ENCODE peak calls at places on chromosomes 1 and 21, in four cellular contexts. D is K562, L is HepG2, V is H1. W is an unnamed sample. For H3K9me3, the result is how much of the 10 kb centered on the place peaks cover.

GRCh38 chr1:15691434-15692032 is 7.4 kb downstream of the PLEKHM2 start:
- DNase-seq in D (peak), L (no peak), V (no peak), W (no peak)

GRCh38 chr1:244077473-244078220 is 26.6 kb downstream of the ZBTB18 start:
- DNase-seq in D (no peak), L (no peak), V (peak), W (no peak)

GRCh38 chr1:114352797-114353196 is 158.2 kb downstream of the TRIM33 start:
- DNase-seq in D (no peak), L (no peak), V (peak), W (no peak)

GRCh38 chr1:65339866-65340483 is 30.6 kb downstream of the DNAJC6 start:
- DNase-seq in D (peak), L (peak), V (no peak), W (no peak)

GRCh38 chr1:185045793-185046441 is 559 bp downstream of the RNF2 start:
- DNase-seq in D (peak), L (no peak), V (peak), W (peak)

GRCh38 chr1:85569122-85569521 is 11.4 kb upstream of the CCN1 start:
- DNase-seq in D (no peak), L (no peak), V (no peak), W (no peak)

GRCh38 chr21:32238063-32238462 is 40.8 kb downstream of the MIS18A start:
- DNase-seq in D (no peak), L (no peak), V (no peak), W (no peak)

GRCh38 chr1:217907504-217907903 is 276.4 kb downstream of the SPATA17 start:
- DNase-seq in D (no peak), L (no peak), V (no peak), W (peak)

GRCh38 chr1:222171005-222171404 is 376.9 kb downstream of the HHIPL2 start:
- DNase-seq in D (no peak), L (peak), V (peak), W (peak)

GRCh38 chr1:166692354-166692753 is 146.9 kb upstream of the POGK start:
- DNase-seq in D (no peak), L (no peak), V (no peak), W (no peak)

GRCh38 chr1:178379807-178380206 is 117.0 kb downstream of the CLEC20A start:
- DNase-seq in D (peak), L (no peak), V (peak), W (peak)

GRCh38 chr1:159892944-159893343 is 7.0 kb downstream of the CFAP45 start:
- DNase-seq in D (no peak), L (no peak), V (no peak), W (peak)

GRCh38 chr1:111730282-111730681 is 8.9 kb downstream of the INKA2 start:
- DNase-seq in D (no peak), L (no peak), V (no peak), W (no peak)

GRCh38 chr1:108896160-108897150 is 19.7 kb downstream of the GPSM2 start:
- DNase-seq in D (no peak), L (no peak), V (no peak), W (no peak)

GRCh38 chr21:43916691-43917514 is 51.9 kb downstream of the AGPAT3 start:
- DNase-seq in D (peak), L (no peak), V (peak), W (no peak)

GRCh38 chr1:119375366-119375765 is 6.8 kb downstream of the HAO2 start:
- DNase-seq in D (no peak), L (no peak), V (no peak), W (no peak)
- H3K9me3 ChIP-seq in D (under half), L (under half), V (under half), W (under half)

GRCh38 chr1:88503656-88504055 is 180.4 kb upstream of the PKN2 start:
- DNase-seq in D (no peak), L (no peak), V (no peak), W (no peak)

GRCh38 chr1:88514544-88514943 is 169.5 kb upstream of the PKN2 start:
- DNase-seq in D (no peak), L (no peak), V (no peak), W (no peak)

GRCh38 chr1:88504601-88505000 is 179.5 kb upstream of the PKN2 start:
- DNase-seq in D (no peak), L (no peak), V (no peak), W (no peak)

GRCh38 chr1:88509369-88509768 is 174.7 kb upstream of the PKN2 start:
- DNase-seq in D (no peak), L (no peak), V (no peak), W (no peak)
- TF ChIP-seq HDAC2 in D (no peak), L (no peak), V (no peak), W (no peak)

GRCh38 chr1:53295746-53296722 is 31.8 kb downstream of the LRP8 start:
- DNase-seq in D (no peak), L (no peak), V (no peak), W (no peak)
- TF ChIP-seq MAFK in D (no peak), L (no peak), V (no peak), W (no peak)

GRCh38 chr21:10639123-10639522 is 117.7 kb downstream of the TPTE start:
- DNase-seq in D (no peak), L (no peak), V (no peak), W (no peak)

GRCh38 chr21:10641107-10641506 is 119.7 kb downstream of the TPTE start:
- DNase-seq in D (no peak), L (no peak), V (no peak), W (no peak)

DNA sequence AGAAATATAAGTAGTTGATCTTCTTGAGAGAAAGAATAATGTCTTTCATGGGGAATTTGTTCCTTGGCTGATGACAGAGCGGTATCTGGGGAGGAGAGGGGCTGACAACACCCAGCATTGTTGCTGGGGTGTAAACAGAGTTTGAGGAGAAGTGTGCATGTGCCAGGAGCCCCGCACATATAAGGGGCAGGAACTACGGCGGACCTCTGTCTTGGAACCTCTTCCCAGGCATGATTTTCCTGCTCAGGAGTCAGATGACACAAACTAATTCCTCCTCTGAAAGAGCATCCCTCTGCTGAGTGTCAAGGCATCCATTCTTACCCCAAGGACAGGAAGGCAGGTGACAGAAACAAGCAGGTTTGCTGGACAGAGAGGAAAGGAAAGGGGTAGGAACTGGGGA is 119.1 kb downstream of the TPTE start:
- DNase-seq in D (no peak), L (no peak), V (no peak), W (no peak)
- H3K9me3 ChIP-seq in D (under half), L (half or more), V (half or more), W (under half)

GRCh38 chr1:117013310-117013850 is 11.8 kb downstream of the CD101 start:
- DNase-seq in D (no peak), L (no peak), V (no peak), W (no peak)
- TF ChIP-seq HDAC2 in D (no peak), L (no peak), V (no peak), W (no peak)

DNA sequence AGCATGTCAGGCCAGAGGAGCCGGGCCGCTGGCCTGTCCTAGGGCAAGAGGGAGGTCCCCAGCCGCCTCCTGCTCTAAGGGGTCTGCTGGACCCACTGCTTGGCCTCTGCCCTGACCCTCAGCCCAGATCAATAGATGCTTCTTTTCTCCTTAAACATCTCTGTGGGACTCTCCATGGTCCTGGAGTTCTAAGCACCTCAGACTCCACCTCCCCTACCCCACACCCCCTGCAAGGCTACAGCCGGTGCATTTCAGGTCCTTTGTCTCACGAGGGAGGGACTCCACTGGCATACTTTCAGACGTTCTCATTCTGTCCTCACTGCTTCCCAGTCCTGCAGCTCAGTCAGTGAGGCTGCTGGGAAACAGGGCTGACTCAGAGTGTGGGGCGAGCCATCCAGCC is 11.0 kb downstream of the CNTN2 start:
- DNase-seq in D (no peak), L (no peak), V (no peak), W (no peak)
- TF ChIP-seq MAFK in D (no peak), L (no peak), V (no peak), W (no peak)

GRCh38 chr1:44585315-44585920 is 88.9 kb downstream of the TMEM53 start:
- DNase-seq in D (no peak), L (no peak), V (no peak), W (no peak)

GRCh38 chr1:44590475-44590874 is 83.8 kb downstream of the TMEM53 start:
- DNase-seq in D (no peak), L (no peak), V (no peak), W (no peak)

GRCh38 chr1:44588551-44588950 is 85.7 kb downstream of the TMEM53 start:
- DNase-seq in D (no peak), L (no peak), V (no peak), W (no peak)

GRCh38 chr1:44584167-44584566 is 90.1 kb downstream of the TMEM53 start:
- DNase-seq in D (no peak), L (no peak), V (no peak), W (no peak)

DNA sequence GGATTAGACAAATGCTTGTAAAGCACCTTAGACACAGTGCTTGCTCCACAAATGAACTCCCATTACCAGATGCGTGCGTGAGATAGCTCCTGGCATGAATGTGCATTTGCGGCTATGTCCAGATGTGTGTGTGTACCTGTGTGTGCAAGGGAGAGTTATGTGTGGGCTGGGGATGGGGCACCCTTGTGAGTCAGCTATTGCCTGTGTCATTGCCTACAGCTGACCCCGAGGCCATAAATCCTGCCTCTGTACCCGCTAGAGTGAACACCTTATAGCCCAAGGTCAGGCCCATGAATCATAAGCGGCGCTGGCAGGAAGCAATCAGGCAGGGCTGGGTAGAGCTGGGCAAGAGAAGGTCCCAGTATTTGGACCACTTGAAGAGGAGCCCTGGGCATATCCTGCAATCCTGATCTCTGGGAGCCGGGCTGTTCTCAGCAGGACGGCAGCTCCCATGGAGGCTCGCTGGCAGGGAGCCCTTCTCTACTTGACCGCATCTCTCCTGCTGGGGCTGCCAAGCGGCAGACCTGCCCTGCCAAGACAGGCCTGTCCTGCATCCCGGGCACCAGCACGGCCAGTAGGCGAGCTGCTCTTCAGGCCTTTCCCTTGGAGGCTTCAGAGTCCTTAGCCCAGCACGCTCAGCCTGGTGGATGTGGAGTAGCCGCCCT is 86.4 kb downstream of the TMEM53 start:
- DNase-seq in D (peak), L (peak), V (no peak), W (no peak)
- H3K9me3 ChIP-seq in D (under half), L (under half), V (under half), W (under half)